ENCODE peak calls at places on chromosomes 13 and 19, in nine cellular contexts. One of them, this sample, is unnamed.

GRCh38 chr13:28286263-28286662 is 147.9 kb downstream of the PAN3 start:
- DNase-seq in heart right ventricle: no peak
- DNase-seq in hepatocyte: no peak
- DNase-seq in GM06990: no peak
- DNase-seq in neural progenitor cell: no peak
- DNase-seq in transverse colon: no peak
- DNase-seq in left ventricle myocardium inferior: no peak
- DNase-seq in GM23338: no peak
- DNase-seq in cardiac fibroblast: no peak
- DNase-seq in this sample: no peak

GRCh38 chr13:105144936-105145335 is 1390.5 kb downstream of the EFNB2 start:
- DNase-seq in heart right ventricle: no peak
- DNase-seq in hepatocyte: no peak
- DNase-seq in GM06990: no peak
- DNase-seq in neural progenitor cell: no peak
- DNase-seq in transverse colon: no peak
- DNase-seq in left ventricle myocardium inferior: no peak
- DNase-seq in GM23338: no peak
- DNase-seq in cardiac fibroblast: no peak
- DNase-seq in this sample: no peak

GRCh38 chr13:107901996-107902562 is 313.3 kb downstream of the LIG4 start:
- DNase-seq in heart right ventricle: no peak
- DNase-seq in hepatocyte: no peak
- DNase-seq in GM06990: no peak
- DNase-seq in neural progenitor cell: no peak
- DNase-seq in transverse colon: no peak
- DNase-seq in left ventricle myocardium inferior: no peak
- DNase-seq in GM23338: no peak
- DNase-seq in cardiac fibroblast: no peak
- DNase-seq in this sample: no peak

GRCh38 chr19:18634612-18635290 is 2.1 kb upstream of the KLHL26 start:
- DNase-seq in heart right ventricle: no peak
- DNase-seq in hepatocyte: no peak
- DNase-seq in GM06990: no peak
- DNase-seq in neural progenitor cell: no peak
- DNase-seq in transverse colon: peak; percentile 28
- DNase-seq in left ventricle myocardium inferior: no peak
- DNase-seq in GM23338: no peak
- DNase-seq in cardiac fibroblast: peak; percentile 37
- DNase-seq in this sample: no peak

GRCh38 chr13:112959206-112959605 is 9.8 kb upstream of the MCF2L start:
- DNase-seq in heart right ventricle: no peak
- DNase-seq in hepatocyte: no peak
- DNase-seq in GM06990: no peak
- DNase-seq in neural progenitor cell: no peak
- DNase-seq in transverse colon: no peak
- DNase-seq in left ventricle myocardium inferior: peak; percentile 46
- DNase-seq in GM23338: no peak
- DNase-seq in cardiac fibroblast: peak; percentile 3
- DNase-seq in this sample: peak; percentile 67

GRCh38 chr13:50284540-50284939 is 269.3 kb downstream of the KCNRG start:
- DNase-seq in heart right ventricle: no peak
- DNase-seq in hepatocyte: no peak
- DNase-seq in GM06990: peak; percentile 26
- DNase-seq in neural progenitor cell: no peak
- DNase-seq in transverse colon: no peak
- DNase-seq in left ventricle myocardium inferior: no peak
- DNase-seq in GM23338: no peak
- DNase-seq in cardiac fibroblast: no peak
- DNase-seq in this sample: no peak

GRCh38 chr13:52779028-52779612 is 39.5 kb upstream of the CNMD start:
- DNase-seq in heart right ventricle: no peak
- DNase-seq in hepatocyte: no peak
- DNase-seq in GM06990: peak; percentile 13
- DNase-seq in neural progenitor cell: peak; percentile 62
- DNase-seq in transverse colon: no peak
- DNase-seq in left ventricle myocardium inferior: no peak
- DNase-seq in GM23338: peak; percentile 15
- DNase-seq in cardiac fibroblast: no peak
- DNase-seq in this sample: no peak

GRCh38 chr19:47445937-47446402 is 25.7 kb downstream of the SLC8A2 start:
- DNase-seq in heart right ventricle: no peak
- DNase-seq in hepatocyte: peak; percentile 70
- DNase-seq in GM06990: peak; percentile 48
- DNase-seq in neural progenitor cell: peak; percentile 58
- DNase-seq in transverse colon: peak; percentile 43
- DNase-seq in left ventricle myocardium inferior: no peak
- DNase-seq in GM23338: peak; percentile 67
- DNase-seq in cardiac fibroblast: peak; percentile 48
- DNase-seq in this sample: no peak

GRCh38 chr13:20684535-20684934 is 19.0 kb upstream of the IL17D start:
- DNase-seq in heart right ventricle: no peak
- DNase-seq in hepatocyte: peak; percentile 26
- DNase-seq in GM06990: no peak
- DNase-seq in neural progenitor cell: no peak
- DNase-seq in transverse colon: no peak
- DNase-seq in left ventricle myocardium inferior: no peak
- DNase-seq in GM23338: peak; percentile 33
- DNase-seq in cardiac fibroblast: no peak
- DNase-seq in this sample: no peak

GRCh38 chr19:45472557-45473365 is 5.0 kb downstream of the FOSB start:
- DNase-seq in heart right ventricle: no peak
- DNase-seq in hepatocyte: peak; percentile 28
- DNase-seq in GM06990: no peak
- DNase-seq in neural progenitor cell: peak; percentile 32
- DNase-seq in transverse colon: no peak
- DNase-seq in left ventricle myocardium inferior: no peak
- DNase-seq in GM23338: peak; percentile 57
- DNase-seq in cardiac fibroblast: peak; percentile 57
- DNase-seq in this sample: no peak

GRCh38 chr19:45471866-45472556 is 4.2 kb downstream of the FOSB start:
- DNase-seq in heart right ventricle: no peak
- DNase-seq in hepatocyte: no peak
- DNase-seq in GM06990: no peak
- DNase-seq in neural progenitor cell: no peak
- DNase-seq in transverse colon: no peak
- DNase-seq in left ventricle myocardium inferior: no peak
- DNase-seq in GM23338: peak; percentile 30
- DNase-seq in cardiac fibroblast: peak; percentile 50
- DNase-seq in this sample: no peak

GRCh38 chr19:45469835-45470146 is 2.0 kb downstream of the FOSB start:
- DNase-seq in heart right ventricle: no peak
- DNase-seq in hepatocyte: no peak
- DNase-seq in GM06990: no peak
- DNase-seq in neural progenitor cell: no peak
- DNase-seq in transverse colon: peak; percentile 93
- DNase-seq in left ventricle myocardium inferior: no peak
- DNase-seq in GM23338: peak; percentile 95
- DNase-seq in cardiac fibroblast: no peak
- DNase-seq in this sample: no peak

GRCh38 chr19:45470147-45471081 is 2.6 kb downstream of the FOSB start:
- DNase-seq in heart right ventricle: no peak
- DNase-seq in hepatocyte: peak; percentile 44
- DNase-seq in GM06990: no peak
- DNase-seq in neural progenitor cell: no peak
- DNase-seq in transverse colon: peak; percentile 41
- DNase-seq in left ventricle myocardium inferior: no peak
- DNase-seq in GM23338: no peak
- DNase-seq in cardiac fibroblast: peak; percentile 72
- DNase-seq in this sample: no peak

GRCh38 chr19:45471116-45471865 is 3.5 kb downstream of the FOSB start:
- DNase-seq in heart right ventricle: no peak
- DNase-seq in hepatocyte: peak; percentile 14
- DNase-seq in GM06990: no peak
- DNase-seq in neural progenitor cell: no peak
- DNase-seq in transverse colon: no peak
- DNase-seq in left ventricle myocardium inferior: no peak
- DNase-seq in GM23338: no peak
- DNase-seq in cardiac fibroblast: peak; percentile 57
- DNase-seq in this sample: no peak
- H3K4me3 ChIP-seq in heart right ventricle: no peak overlapping the region
- H3K4me3 ChIP-seq in hepatocyte: no peak overlapping the region
- H3K4me3 ChIP-seq in GM06990: no peak overlapping the region
- H3K4me3 ChIP-seq in neural progenitor cell: no peak overlapping the region
- H3K4me3 ChIP-seq in transverse colon: no peak overlapping the region
- H3K4me3 ChIP-seq in left ventricle myocardium inferior: no peak overlapping the region
- H3K4me3 ChIP-seq in GM23338: no peak overlapping the region
- H3K4me3 ChIP-seq in cardiac fibroblast: no peak overlapping the region
- H3K4me3 ChIP-seq in this sample: no peak overlapping the region

DNA sequence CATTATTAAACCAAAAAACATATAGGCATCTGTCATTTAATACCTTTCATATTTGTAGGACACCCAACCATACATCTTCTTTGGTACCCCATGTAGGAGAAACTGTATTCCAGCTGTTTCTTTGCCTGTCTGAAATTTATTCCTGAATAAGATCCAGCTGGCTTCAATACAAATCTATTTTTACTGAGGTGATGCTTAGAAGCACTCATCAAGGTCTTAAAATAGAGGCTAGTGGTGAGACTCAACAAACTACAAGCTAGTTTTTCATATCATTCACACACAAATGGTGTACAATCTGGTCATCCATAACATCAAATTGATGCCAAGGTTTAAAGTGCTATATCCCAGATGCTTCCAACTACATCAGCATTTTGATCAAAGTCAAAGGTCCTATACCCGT is 1071.3 kb upstream of the MIR17HG start:
- DNase-seq in heart right ventricle: no peak
- DNase-seq in hepatocyte: no peak
- DNase-seq in GM06990: no peak
- DNase-seq in neural progenitor cell: no peak
- DNase-seq in transverse colon: no peak
- DNase-seq in left ventricle myocardium inferior: no peak
- DNase-seq in GM23338: no peak
- DNase-seq in cardiac fibroblast: peak; percentile 6
- DNase-seq in this sample: no peak
- TF ChIP-seq CTCF in heart right ventricle: no peak
- TF ChIP-seq CTCF in hepatocyte: no peak
- TF ChIP-seq CTCF in GM06990: no peak
- TF ChIP-seq CTCF in neural progenitor cell: no peak
- TF ChIP-seq CTCF in transverse colon: no peak
- TF ChIP-seq CTCF in left ventricle myocardium inferior: no peak
- TF ChIP-seq CTCF in GM23338: no peak
- TF ChIP-seq CTCF in cardiac fibroblast: no peak
- TF ChIP-seq CTCF in this sample: no peak

GRCh38 chr19:2625434-2625833 is 77.1 kb downstream of the GNG7 start:
- DNase-seq in heart right ventricle: no peak
- DNase-seq in hepatocyte: no peak
- DNase-seq in GM06990: no peak
- DNase-seq in neural progenitor cell: no peak
- DNase-seq in transverse colon: peak; percentile 75
- DNase-seq in left ventricle myocardium inferior: peak; percentile 52
- DNase-seq in GM23338: no peak
- DNase-seq in cardiac fibroblast: no peak
- DNase-seq in this sample: no peak

GRCh38 chr19:2627855-2628254 is 74.6 kb downstream of the GNG7 start:
- DNase-seq in heart right ventricle: no peak
- DNase-seq in hepatocyte: no peak
- DNase-seq in GM06990: no peak
- DNase-seq in neural progenitor cell: no peak
- DNase-seq in transverse colon: no peak
- DNase-seq in left ventricle myocardium inferior: no peak
- DNase-seq in GM23338: no peak
- DNase-seq in cardiac fibroblast: no peak
- DNase-seq in this sample: no peak

GRCh38 chr19:2627319-2627829 is 75.1 kb downstream of the GNG7 start:
- DNase-seq in heart right ventricle: peak; percentile 65
- DNase-seq in hepatocyte: peak; percentile 84
- DNase-seq in GM06990: peak; percentile 72
- DNase-seq in neural progenitor cell: no peak
- DNase-seq in transverse colon: peak; percentile 69
- DNase-seq in left ventricle myocardium inferior: peak; percentile 77
- DNase-seq in GM23338: no peak
- DNase-seq in cardiac fibroblast: peak; percentile 92
- DNase-seq in this sample: peak; percentile 97

GRCh38 chr19:2623743-2624142 is 78.8 kb downstream of the GNG7 start:
- DNase-seq in heart right ventricle: no peak
- DNase-seq in hepatocyte: no peak
- DNase-seq in GM06990: no peak
- DNase-seq in neural progenitor cell: no peak
- DNase-seq in transverse colon: no peak
- DNase-seq in left ventricle myocardium inferior: no peak
- DNase-seq in GM23338: no peak
- DNase-seq in cardiac fibroblast: no peak
- DNase-seq in this sample: no peak

DNA sequence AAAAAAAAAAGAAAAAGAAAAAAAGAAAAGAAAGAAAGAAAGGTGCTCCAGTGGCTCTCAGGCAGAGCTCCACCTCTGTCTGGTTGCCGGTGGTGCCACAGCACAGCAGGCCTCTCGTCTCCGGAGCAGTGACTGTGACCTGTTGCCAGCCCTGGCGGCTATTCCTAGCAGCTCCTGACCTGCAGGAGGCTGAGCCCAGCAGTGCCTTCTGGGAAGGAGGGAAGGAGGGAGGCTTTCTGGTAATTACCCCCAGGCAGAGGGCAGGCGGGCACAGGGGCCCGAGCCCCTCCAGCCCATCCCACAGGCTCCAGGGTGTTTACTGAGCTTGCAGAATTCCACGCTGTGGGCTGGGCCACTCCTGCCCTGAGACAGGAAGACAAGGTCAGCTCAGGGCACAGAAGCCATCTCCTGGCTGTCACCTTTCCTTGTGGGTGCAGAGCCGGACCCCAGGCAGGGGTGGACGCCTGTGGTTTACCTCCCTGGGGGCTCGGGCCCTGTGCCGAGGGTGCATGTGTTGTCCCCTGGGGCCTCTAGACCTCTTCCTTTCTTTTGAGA is 77.9 kb downstream of the GNG7 start:
- DNase-seq in heart right ventricle: peak; percentile 71
- DNase-seq in hepatocyte: peak; percentile 70
- DNase-seq in GM06990: peak; percentile 77
- DNase-seq in neural progenitor cell: peak; percentile 43
- DNase-seq in transverse colon: no peak
- DNase-seq in left ventricle myocardium inferior: peak; percentile 74
- DNase-seq in GM23338: peak; percentile 67
- DNase-seq in cardiac fibroblast: no peak
- DNase-seq in this sample: no peak
- H3K4me3 ChIP-seq in heart right ventricle: no peak overlapping the region
- H3K4me3 ChIP-seq in hepatocyte: no peak overlapping the region
- H3K4me3 ChIP-seq in GM06990: no peak overlapping the region
- H3K4me3 ChIP-seq in neural progenitor cell: no peak overlapping the region
- H3K4me3 ChIP-seq in transverse colon: no peak overlapping the region
- H3K4me3 ChIP-seq in left ventricle myocardium inferior: no peak overlapping the region
- H3K4me3 ChIP-seq in GM23338: no peak overlapping the region
- H3K4me3 ChIP-seq in cardiac fibroblast: no peak overlapping the region
- H3K4me3 ChIP-seq in this sample: no peak overlapping the region

DNA sequence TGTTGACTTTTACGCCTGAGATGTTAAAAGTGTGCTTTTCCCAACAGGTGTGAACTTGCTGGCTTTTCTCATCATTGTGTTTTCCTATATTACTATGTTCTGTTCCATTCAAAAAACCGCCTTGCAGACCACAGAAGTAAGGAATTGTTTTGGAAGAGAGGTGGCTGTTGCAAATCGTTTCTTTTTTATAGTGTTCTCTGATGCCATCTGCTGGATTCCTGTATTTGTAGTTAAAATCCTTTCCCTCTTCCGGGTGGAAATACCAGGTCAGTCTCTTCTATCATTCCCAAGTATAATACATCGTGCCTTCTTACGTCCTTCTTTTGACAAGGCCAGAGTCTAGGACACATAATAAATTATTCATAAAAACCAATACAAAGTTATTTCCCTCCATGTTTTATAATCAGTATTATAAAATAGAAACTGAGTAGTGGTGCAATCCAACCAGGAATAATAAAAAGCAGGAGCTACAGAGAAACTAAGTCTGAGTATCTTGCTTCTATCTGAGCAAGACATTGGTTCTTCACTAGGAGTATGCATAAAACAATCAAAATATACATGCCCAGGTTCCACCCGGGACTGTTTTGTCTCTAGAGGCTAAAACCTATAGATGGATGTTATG is 57.9 kb downstream of the RXFP2 start:
- DNase-seq in heart right ventricle: no peak
- DNase-seq in hepatocyte: peak; percentile 57
- DNase-seq in GM06990: no peak
- DNase-seq in neural progenitor cell: peak; percentile 36
- DNase-seq in transverse colon: no peak
- DNase-seq in left ventricle myocardium inferior: no peak
- DNase-seq in GM23338: peak; percentile 63
- DNase-seq in cardiac fibroblast: peak; percentile 71
- DNase-seq in this sample: no peak
- TF ChIP-seq CTCF in heart right ventricle: peak; percentile 49
- TF ChIP-seq CTCF in hepatocyte: peak; percentile 60
- TF ChIP-seq CTCF in GM06990: no peak
- TF ChIP-seq CTCF in neural progenitor cell: peak; percentile 56
- TF ChIP-seq CTCF in transverse colon: peak; percentile 28
- TF ChIP-seq CTCF in left ventricle myocardium inferior: peak; percentile 56
- TF ChIP-seq CTCF in GM23338: peak; percentile 52
- TF ChIP-seq CTCF in cardiac fibroblast: peak; percentile 50
- TF ChIP-seq CTCF in this sample: no peak